ENCODE peak calls at places on chromosome 21, in four cellular contexts. I is GM06990, L is uterus, A is heart left ventricle. Q is an unnamed sample.

GRCh38 chr21:18285379-18285778 is 40.7 kb downstream of the CHODL start:
- DNase-seq in I (no peak), L (no peak), A (no peak), Q (no peak)

GRCh38 chr21:25169370-25169769 is 437.9 kb downstream of the MRPL39 start:
- DNase-seq in I (no peak), L (no peak), A (no peak), Q (no peak)

GRCh38 chr21:23160914-23161313 is 2162.7 kb downstream of the NCAM2 start:
- DNase-seq in I (no peak), L (no peak), A (no peak), Q (no peak)

GRCh38 chr21:33976980-33977720 is 61.5 kb upstream of the ATP5PO start:
- DNase-seq in I (no peak), L (no peak), A (no peak), Q (no peak)

GRCh38 chr21:21003701-21004100 is 5.5 kb downstream of the NCAM2 start:
- DNase-seq in I (no peak), L (no peak), A (no peak), Q (no peak)

GRCh38 chr21:14686466-14687276 is 140.6 kb upstream of the SAMSN1 start:
- DNase-seq in I (peak; percentile 75), L (no peak), A (no peak), Q (no peak)

GRCh38 chr21:37863842-37864241 is 52.4 kb downstream of the KCNJ6 start:
- DNase-seq in I (no peak), L (no peak), A (no peak), Q (no peak)

GRCh38 chr21:15437873-15438272 is 291.9 kb upstream of the USP25 start:
- DNase-seq in I (peak; percentile 57), L (no peak), A (no peak), Q (no peak)

GRCh38 chr21:18369115-18369514 is 34.5 kb downstream of the TMPRSS15 start:
- DNase-seq in I (no peak), L (no peak), A (no peak), Q (no peak)

DNA sequence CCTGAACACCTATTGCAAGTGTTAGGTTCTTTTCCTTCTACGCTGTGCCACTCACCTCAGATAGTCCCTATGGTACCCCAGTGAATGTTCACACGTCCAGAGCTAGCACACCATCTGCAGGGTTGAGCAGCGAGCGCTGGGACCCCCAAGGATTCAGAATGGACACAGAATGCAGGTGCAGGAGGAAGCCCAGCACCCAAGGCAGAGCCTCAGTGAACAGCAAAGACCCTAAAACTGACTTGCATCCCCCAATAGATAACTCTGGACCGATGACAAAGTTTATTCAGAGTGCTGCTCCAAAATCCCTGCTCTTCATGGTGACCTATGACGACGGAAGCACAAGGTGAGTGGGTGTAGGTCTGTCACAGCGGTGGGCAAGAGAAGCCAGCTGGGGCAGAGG is 15.1 kb upstream of the MX2 start:
- DNase-seq in I (no peak), L (no peak), A (no peak), Q (no peak)
- H3K4me3 ChIP-seq in I (no peak overlapping the region), L (no peak overlapping the region), A (no peak overlapping the region), Q (no peak overlapping the region)

DNA sequence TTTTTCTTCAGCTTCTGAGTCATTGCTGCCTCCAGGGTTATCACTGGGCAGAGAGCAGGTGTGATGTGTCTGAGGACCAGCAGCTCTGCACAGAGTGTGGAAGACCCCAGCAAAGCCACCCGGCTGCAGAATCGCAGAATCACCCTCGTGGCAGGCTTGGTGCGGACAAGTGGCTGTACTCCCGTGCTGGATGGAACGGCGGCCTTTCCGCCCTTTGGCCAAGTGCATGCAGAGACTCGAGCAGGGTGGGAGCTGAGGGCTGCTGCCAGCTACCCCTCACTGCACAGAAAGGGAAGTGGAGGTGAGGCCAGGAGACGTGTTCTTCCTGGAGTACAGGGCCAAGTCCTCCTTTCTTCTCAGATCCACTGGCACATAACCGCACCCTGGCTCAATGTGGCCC is 162.5 kb downstream of the PCBP3 start:
- DNase-seq in I (no peak), L (no peak), A (no peak), Q (no peak)
- H3K4me3 ChIP-seq in I (no peak overlapping the region), L (no peak overlapping the region), A (no peak overlapping the region), Q (no peak overlapping the region)

GRCh38 chr21:35529141-35529863 is 480.2 kb upstream of the RUNX1 start:
- DNase-seq in I (no peak), L (no peak), A (no peak), Q (no peak)
- H3K4me3 ChIP-seq in I (peak overlapping the region; percentile 59), L (peak overlapping the region; percentile 23), A (peak overlapping the region; percentile 35), Q (peak overlapping the region; percentile 62)

DNA sequence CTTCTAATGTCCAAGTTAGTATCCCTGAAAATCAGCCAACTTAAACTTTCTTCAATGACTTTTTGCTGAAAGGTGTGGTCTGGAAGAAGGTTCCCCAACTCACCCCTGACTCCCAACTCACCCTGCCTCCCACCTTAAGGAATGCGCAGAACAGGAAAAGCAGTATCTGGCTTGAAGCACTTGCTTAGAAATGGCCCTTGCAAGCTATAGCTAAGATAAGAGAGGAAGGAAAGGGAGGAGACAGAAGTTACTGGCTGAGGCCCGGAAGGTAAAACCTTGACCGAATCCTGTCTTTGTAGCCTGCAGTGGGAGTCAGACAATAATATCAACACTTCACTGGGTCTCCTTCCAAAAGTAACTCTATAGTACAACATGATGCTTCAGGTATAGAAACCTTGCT is 2.9 kb downstream of the CYYR1 start:
- DNase-seq in I (no peak), L (no peak), A (no peak), Q (no peak)
- H3K4me3 ChIP-seq in I (no peak overlapping the region), L (no peak overlapping the region), A (peak overlapping the region; percentile 63), Q (no peak overlapping the region)

GRCh38 chr21:44498280-44498964 is 41.6 kb downstream of the KRTAP10-1 start:
- DNase-seq in I (no peak), L (no peak), A (peak; percentile 18), Q (no peak)

GRCh38 chr21:44495641-44496040 is 40.3 kb downstream of the LRRC3 start:
- DNase-seq in I (no peak), L (no peak), A (peak; percentile 56), Q (no peak)

GRCh38 chr21:44496196-44496899 is 41.0 kb downstream of the LRRC3 start:
- DNase-seq in I (no peak), L (no peak), A (no peak), Q (no peak)

GRCh38 chr21:44497641-44498243 is 42.3 kb downstream of the KRTAP10-1 start:
- DNase-seq in I (no peak), L (no peak), A (no peak), Q (no peak)

DNA sequence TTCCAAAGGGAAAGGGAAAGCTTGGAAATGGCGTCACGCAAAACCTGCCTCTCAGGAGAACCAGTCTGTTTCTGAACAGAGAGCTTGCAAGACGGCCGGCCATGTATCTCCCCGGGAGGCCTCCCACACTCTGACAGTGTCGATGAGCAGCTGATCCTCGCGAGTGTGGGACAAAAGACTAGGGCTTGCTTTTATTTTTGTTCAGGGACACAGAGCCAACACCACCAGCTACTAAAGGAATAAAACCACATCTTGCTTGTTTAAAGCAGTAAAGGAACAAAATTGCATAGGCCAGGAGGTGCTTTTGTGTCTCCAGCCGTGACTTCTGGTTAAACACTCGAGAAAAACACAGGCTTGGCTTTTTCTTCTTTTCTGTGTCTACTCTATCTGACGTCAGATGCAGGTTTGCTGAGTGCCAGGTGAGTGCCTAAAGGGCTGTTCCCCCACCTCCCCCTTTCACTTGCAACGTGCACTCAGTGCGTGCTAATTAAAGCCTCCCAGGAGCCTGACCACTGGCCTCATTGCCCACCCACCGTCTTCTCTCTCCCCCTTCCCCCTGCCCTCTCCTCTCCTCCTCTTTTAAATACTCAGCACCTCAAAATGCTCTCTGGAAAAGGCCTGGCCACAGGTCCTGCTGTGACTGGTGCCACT is 41.7 kb downstream of the LRRC3 start:
- DNase-seq in I (no peak), L (no peak), A (peak; percentile 21), Q (no peak)
- H3K4me3 ChIP-seq in I (no peak overlapping the region), L (no peak overlapping the region), A (peak overlapping the region; percentile 1), Q (no peak overlapping the region)

DNA sequence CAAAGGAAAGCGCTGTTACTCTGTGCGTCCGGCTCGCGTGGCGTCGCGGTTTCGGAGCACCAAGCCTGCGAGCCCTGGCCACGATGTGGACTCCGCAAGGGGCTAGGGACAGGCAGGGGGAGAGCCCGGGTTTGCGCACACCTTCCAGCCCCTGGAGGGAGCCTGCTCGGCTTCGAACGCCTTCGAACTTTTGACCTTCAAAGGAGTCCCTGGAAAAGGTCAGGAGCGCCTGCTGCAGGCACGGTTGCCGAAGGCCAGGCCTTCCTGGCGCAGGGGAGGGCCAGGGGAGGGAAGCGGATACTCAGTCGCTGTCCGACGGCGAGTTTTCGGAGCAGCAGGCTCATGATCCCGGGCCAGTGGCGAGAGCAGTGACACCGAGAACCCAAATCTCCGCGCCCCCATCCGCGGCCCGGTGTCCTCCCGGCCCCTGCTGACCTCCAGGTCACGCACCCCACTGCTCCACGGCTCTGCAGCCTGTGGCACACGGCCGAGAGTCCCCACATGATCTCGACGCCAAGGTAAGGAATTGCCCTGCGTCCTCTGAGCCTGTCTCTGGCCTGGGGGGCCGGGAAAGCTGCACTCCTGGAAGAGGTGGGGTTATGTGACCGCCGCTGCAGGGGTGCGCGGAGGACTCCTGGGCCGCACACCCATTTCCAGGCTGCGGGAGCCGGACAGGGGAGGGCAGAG is 1.3 kb upstream of the SIM2 start:
- DNase-seq in I (no peak), L (no peak), A (no peak), Q (no peak)
- H3K4me3 ChIP-seq in I (no peak overlapping the region), L (no peak overlapping the region), A (no peak overlapping the region), Q (peak overlapping the region; percentile 73)

GRCh38 chr21:39386899-39387298 is 38.0 kb upstream of the HMGN1 start:
- DNase-seq in I (no peak), L (no peak), A (no peak), Q (no peak)
- H3K4me3 ChIP-seq in I (no peak overlapping the region), L (no peak overlapping the region), A (no peak overlapping the region), Q (no peak overlapping the region)

GRCh38 chr21:30329203-30329868 is 8.2 kb downstream of the KRTAP27-1 start:
- DNase-seq in I (no peak), L (no peak), A (no peak), Q (no peak)

GRCh38 chr21:30326390-30326789 is 6.3 kb upstream of the KRTAP26-1 start:
- DNase-seq in I (no peak), L (no peak), A (no peak), Q (no peak)
- H3K4me3 ChIP-seq in I (no peak overlapping the region), L (no peak overlapping the region), A (no peak overlapping the region), Q (no peak overlapping the region)

GRCh38 chr21:28266061-28266460 is 726.6 kb downstream of the LTN1 start:
- DNase-seq in I (no peak), L (no peak), A (no peak), Q (no peak)
- H3K4me3 ChIP-seq in I (no peak overlapping the region), L (no peak overlapping the region), A (no peak overlapping the region), Q (no peak overlapping the region)

DNA sequence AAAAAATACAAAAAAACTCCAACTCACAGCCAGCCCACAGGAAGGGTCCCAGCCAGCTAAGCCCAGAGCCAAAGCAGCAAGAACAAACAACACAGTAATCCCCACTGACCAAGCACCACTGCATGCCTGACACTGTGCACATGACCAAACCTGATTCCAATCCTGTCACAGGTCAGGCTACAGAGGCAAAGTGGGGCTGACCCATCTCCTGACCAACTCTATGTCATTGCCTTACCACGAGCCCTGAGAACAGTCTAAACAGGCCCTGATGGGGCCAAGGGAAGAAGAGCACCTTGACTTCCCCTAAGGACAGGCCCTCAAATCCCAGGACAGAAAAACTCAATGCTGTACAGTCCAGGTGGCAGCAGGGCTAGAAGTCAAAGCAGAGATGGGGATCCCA is 2.4 kb downstream of the LSS start:
- DNase-seq in I (no peak), L (no peak), A (no peak), Q (no peak)
- H3K4me3 ChIP-seq in I (peak overlapping the region; percentile 20), L (no peak overlapping the region), A (no peak overlapping the region), Q (peak overlapping the region; percentile 96)